ENCODE peak calls at places on chromosomes 5 and 9, in four cellular contexts. G is astrocyte; H is CD4-positive, alpha-beta T cell; P is GM10248. W is an unnamed sample.

GRCh38 chr5:68962632-68963484 is 131.0 kb upstream of the SLC30A5 start:
- DNase-seq in G (peak), H (no peak), P (peak), W (peak)

GRCh38 chr5:169641253-169641652 is 4.2 kb downstream of the DOCK2 start:
- DNase-seq in G (peak), H (no peak), P (no peak), W (peak)

GRCh38 chr5:53362521-53362941 is 117.9 kb upstream of the FST start:
- DNase-seq in G (peak), H (no peak), P (no peak), W (no peak)

GRCh38 chr9:136609838-136610311 is 52.8 kb upstream of the EGFL7 start:
- DNase-seq in G (no peak), H (no peak), P (no peak), W (no peak)

GRCh38 chr5:17837757-17838156 is 203.5 kb downstream of the TAF11L14 start:
- DNase-seq in G (no peak), H (no peak), P (no peak), W (no peak)

GRCh38 chr5:95985249-95985648 is 23.6 kb upstream of the ELL2 start:
- DNase-seq in G (no peak), H (no peak), P (no peak), W (no peak)

GRCh38 chr5:165138261-165138660 is 1632.8 kb downstream of the MAT2B start:
- DNase-seq in G (peak), H (no peak), P (no peak), W (no peak)

GRCh38 chr9:122567901-122568300 is 15.0 kb downstream of the OR1N2 start:
- DNase-seq in G (no peak), H (no peak), P (no peak), W (no peak)

GRCh38 chr5:168215646-168216045 is 75.8 kb upstream of the WWC1 start:
- DNase-seq in G (no peak), H (no peak), P (no peak), W (no peak)

GRCh38 chr9:127418037-127418471 is 6.1 kb upstream of the ZNF79 start:
- DNase-seq in G (no peak), H (no peak), P (peak), W (no peak)
- TF ChIP-seq CTCF in G (no peak), H (peak), P (peak), W (no peak)

DNA sequence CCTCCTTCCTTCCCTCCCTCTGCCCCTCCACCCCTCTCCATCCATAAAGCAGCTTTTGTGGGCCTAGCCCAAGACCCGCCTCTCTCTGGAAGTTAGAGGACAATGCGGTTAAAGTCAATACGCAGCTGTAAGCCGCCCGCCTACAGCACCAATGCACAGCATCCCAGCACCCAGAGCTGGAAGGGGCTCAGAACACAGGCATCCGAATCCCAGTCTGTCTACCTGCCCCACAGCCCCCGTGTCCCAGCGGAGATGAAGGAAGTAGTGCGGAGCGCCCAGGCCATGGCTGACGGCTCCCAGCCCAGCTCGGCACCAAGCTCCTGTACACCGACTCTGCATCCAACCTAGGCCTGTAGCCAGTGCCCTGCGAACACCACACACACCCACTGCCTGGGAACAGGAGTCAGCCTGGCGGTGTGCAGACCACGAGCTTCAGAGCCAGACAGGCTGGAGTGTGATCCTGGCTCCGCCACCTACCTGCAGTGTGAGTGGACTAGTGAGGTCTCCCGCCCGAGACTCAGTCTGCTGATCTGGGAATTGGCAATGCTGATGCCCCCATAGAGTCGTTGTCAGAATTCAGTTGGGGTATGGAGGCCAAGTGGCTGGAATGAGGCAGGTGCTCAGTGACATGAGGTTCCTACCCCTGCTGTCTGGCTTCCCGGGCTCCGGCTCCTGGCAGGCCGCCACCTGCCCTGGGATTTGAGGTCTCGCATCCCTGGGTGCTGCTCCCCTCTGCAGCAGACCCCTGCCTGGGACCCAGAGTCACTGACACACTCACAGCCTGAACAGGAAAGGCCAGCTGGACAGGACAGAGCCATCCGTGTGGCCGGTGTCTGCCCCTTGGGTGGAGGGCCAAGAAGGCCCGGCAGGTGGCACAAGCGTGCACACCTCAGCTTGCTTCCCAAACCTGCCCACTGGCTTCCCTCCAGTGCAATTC is 45.1 kb upstream of the RNF130 start:
- DNase-seq in G (no peak), H (no peak), P (no peak), W (no peak)
- TF ChIP-seq CTCF in G (no peak), H (no peak), P (no peak), W (no peak)

GRCh38 chr9:79574166-79574565 is 2.4 kb downstream of the TLE4 start:
- DNase-seq in G (no peak), H (no peak), P (no peak), W (no peak)
- TF ChIP-seq CTCF in G (no peak), H (no peak), P (no peak), W (no peak)

GRCh38 chr9:78441822-78442431 is 145.0 kb downstream of the PSAT1 start:
- DNase-seq in G (no peak), H (no peak), P (no peak), W (no peak)

GRCh38 chr9:78441396-78441795 is 144.5 kb downstream of the PSAT1 start:
- DNase-seq in G (no peak), H (no peak), P (no peak), W (no peak)

GRCh38 chr9:78438765-78439164 is 141.8 kb downstream of the PSAT1 start:
- DNase-seq in G (no peak), H (no peak), P (no peak), W (no peak)

GRCh38 chr9:78439192-78439865 is 142.4 kb downstream of the PSAT1 start:
- DNase-seq in G (peak), H (peak), P (peak), W (peak)

DNA sequence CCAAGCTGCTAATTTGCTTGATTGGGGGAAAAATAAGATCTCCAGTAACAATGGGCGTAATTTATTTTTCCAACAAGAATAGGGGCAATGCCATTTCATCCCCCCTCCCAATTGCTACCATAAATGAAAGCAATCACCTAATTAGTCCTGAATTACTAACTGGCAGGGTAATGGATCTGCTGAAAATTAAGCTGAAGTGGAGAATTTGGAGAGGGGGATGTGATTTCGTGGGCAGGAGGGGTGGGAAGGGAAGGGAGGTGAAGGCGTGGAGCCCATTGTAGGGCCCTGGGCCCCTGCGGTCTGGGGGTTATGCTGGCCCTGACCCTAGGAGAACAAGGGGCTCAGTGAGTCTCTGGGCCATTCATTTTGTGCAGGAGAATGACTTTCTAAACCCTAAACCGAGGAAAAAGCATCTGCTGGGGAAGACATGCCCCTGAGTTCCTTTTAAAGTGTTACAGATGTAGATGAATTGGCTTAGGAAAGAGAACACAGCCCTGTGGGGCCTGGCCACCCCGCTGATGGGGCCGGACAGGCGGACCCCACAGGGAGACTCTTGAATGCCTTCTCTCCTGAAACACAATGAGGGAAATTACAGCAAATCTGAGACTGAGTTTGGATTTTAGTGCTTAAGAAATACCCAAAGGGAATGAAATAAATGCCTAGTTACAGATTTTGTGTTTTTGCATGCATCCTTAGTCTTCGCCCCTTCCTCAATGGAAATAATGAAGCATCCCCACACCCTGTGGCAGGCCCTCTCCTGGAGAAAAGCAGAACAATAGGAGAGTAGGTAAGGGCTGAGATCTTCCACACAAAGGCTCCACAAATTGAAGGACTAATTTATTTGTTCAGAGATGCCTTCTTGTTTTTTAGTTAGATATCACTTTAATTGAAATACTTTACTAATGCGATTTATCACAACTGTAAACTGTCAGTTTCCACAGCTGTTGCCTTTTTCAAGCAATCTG is 143.2 kb downstream of the PSAT1 start:
- DNase-seq in G (no peak), H (no peak), P (no peak), W (no peak)
- TF ChIP-seq CTCF in G (peak), H (no peak), P (no peak), W (no peak)